ENCODE peak calls at places on chromosomes 11 and 22, in seven cellular contexts. X is heart left ventricle, T is adipocyte, Z is HAP-1, E is PC-3, Y is left lung, K is right lobe of liver. V is an unnamed sample. For H3K4me1, the result is how much of the 10 kb centered on the place peaks cover.

GRCh38 chr22:33476206-33476605 is 418.0 kb upstream of the SYN3 start:
- DNase-seq in X (no peak), E (peak), Z (no peak), Y (no peak), K (no peak), T (no peak), V (no peak)

GRCh38 chr11:132373405-132374141 is 1003.2 kb downstream of the NTM start:
- DNase-seq in Y (no peak), Z (no peak), T (no peak), X (no peak), K (no peak), E (no peak), V (no peak)

GRCh38 chr11:79090191-79090590 is 350.6 kb downstream of the TENM4 start:
- DNase-seq in Y (no peak), X (no peak), T (no peak), K (no peak), Z (no peak), E (peak), V (no peak)

GRCh38 chr11:125210112-125210511 is 45.6 kb downstream of the PKNOX2 start:
- DNase-seq in Y (no peak), T (no peak), E (no peak), X (no peak), K (no peak), Z (no peak), V (no peak)

GRCh38 chr11:104352036-104352435 is 188.1 kb upstream of the PDGFD start:
- DNase-seq in E (peak), Z (no peak), Y (no peak), X (no peak), T (no peak), K (no peak), V (no peak)

GRCh38 chr11:113677648-113678047 is 28.5 kb downstream of the TMPRSS5 start:
- DNase-seq in Z (no peak), Y (no peak), K (no peak), E (no peak), X (no peak), T (no peak), V (no peak)

GRCh38 chr11:3014314-3014938 is 22.3 kb upstream of the NAP1L4 start:
- DNase-seq in T (no peak), X (no peak), E (no peak), Z (no peak), Y (no peak), K (no peak), V (no peak)

GRCh38 chr11:119480375-119481020 is 57.5 kb upstream of the THY1 start:
- DNase-seq in T (no peak), E (no peak), K (peak), X (no peak), Y (no peak), Z (no peak), V (no peak)

GRCh38 chr11:59178401-59178800 is 6.5 kb downstream of the DTX4 start:
- DNase-seq in T (peak), Z (no peak), Y (no peak), K (no peak), X (no peak), E (no peak), V (no peak)

GRCh38 chr11:65946655-65947054 is 1.4 kb downstream of the TSGA10IP start:
- DNase-seq in K (no peak), T (no peak), E (no peak), Y (peak), X (no peak), Z (no peak), V (no peak)

DNA sequence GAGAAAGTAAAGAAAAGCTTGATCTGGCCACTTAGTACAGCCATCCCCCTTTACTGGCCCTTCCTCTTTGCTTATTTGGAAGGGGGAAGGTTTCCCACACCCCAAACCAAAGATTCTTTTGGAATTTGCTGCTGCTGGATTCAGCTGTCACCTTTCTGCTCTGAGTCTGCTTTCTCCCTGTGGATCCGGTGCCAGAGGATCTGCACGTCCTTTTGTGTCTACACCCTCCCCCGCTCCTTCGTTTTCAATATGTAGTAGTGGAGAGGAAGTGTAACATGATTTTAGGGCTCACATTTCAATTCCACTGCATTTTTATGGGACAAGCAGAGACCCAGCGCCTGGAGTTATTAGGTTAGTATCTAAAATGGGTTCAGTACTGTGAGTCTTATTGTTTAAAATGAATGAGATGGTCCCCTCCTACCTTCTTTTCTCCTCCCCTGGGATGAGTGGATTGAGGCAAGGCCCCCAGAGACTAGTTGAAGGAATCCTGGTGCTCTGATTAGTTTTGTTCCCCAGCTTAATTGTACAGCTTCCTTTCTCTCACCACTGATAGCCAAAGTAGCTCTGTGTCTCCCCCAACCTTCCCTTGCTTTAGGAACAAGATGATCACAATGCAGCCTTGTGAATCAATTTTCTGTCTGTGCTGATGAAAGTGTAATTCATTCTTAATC is 30.5 kb upstream of the CABP7 start:
- DNase-seq in Z (no peak), Y (no peak), X (no peak), E (no peak), K (no peak), T (no peak), V (no peak)
- H3K4me1 ChIP-seq in Z (under half), Y (under half), X (under half), E (under half), K (under half), T (under half), V (under half)

GRCh38 chr11:46332568-46333128 is 14.6 kb upstream of the DGKZ start:
- DNase-seq in K (no peak), Z (no peak), X (no peak), Y (no peak), E (no peak), T (peak), V (peak)
- H3K4me1 ChIP-seq in K (under half), Z (under half), X (under half), Y (half or more), E (under half), T (under half), V (under half)

GRCh38 chr11:86811637-86812321 is 11.4 kb downstream of the PRSS23 start:
- DNase-seq in E (peak), X (no peak), Y (no peak), Z (no peak), T (peak), K (no peak), V (no peak)

GRCh38 chr11:86809561-86809960 is 9.2 kb downstream of the PRSS23 start:
- DNase-seq in X (no peak), T (no peak), E (no peak), Y (no peak), K (no peak), Z (no peak), V (no peak)

GRCh38 chr11:86814775-86815174 is 14.4 kb downstream of the PRSS23 start:
- DNase-seq in X (no peak), Y (no peak), Z (no peak), T (no peak), E (peak), K (no peak), V (no peak)

GRCh38 chr11:86812981-86813380 is 12.6 kb downstream of the PRSS23 start:
- DNase-seq in K (no peak), E (no peak), Z (no peak), T (no peak), X (no peak), Y (no peak), V (no peak)

GRCh38 chr11:86812322-86812670 is 12.0 kb downstream of the PRSS23 start:
- DNase-seq in E (no peak), Z (no peak), T (no peak), Y (no peak), X (no peak), K (no peak), V (no peak)
- H3K4me1 ChIP-seq in E (under half), Z (under half), T (under half), Y (under half), X (under half), K (under half), V (under half)

DNA sequence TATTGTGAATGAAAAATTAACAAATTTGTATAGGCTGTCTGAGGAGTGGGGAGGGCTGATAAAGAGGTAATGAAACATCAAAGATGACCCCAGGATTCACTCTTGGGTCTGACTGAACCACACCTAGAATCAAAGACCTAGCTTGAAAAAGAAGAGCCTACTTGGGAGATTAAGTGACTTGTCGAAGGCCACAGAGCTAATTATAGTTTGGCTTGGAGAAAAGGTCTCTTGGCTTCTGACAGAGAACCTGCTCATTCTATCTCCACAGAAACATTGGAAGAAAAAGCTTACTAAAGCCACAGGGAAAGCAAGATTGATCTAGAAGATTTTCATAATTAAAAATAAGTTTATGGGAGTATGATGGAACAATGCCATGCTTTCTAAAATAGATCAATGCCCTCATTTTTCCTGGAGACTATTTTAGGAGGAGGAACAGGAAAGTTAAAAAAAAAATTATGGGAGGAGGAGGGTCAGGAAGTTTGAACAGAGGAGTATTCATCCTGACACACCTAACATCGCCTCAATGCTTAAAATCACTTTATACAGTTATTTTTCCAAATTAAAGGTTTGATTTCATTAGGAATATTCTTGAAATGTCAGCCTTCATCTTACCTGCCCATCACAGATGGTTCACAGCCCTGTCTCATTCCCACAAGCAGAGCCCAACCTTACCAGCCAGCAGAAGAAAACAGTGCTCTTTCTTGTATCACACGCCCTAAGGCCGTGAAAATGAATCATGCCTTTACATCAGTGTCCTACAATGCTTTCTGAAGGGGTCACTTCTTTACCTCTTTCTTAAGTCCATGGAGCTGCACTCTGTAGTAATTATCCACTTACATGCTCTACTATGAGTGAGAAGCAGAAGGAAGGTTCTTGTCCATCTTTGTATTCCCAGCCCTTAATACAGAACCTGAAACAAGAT is 231.1 kb upstream of the MPPED2 start:
- DNase-seq in T (no peak), X (no peak), K (no peak), Y (no peak), E (no peak), Z (no peak), V (no peak)
- H3K4me1 ChIP-seq in T (under half), X (under half), K (under half), Y (under half), E (under half), Z (under half), V (under half)

GRCh38 chr11:64771861-64772260 is 6.5 kb downstream of the SF1 start:
- DNase-seq in T (no peak), Z (no peak), E (no peak), X (no peak), K (no peak), Y (no peak), V (no peak)

GRCh38 chr11:64774144-64774543 is 4.2 kb downstream of the SF1 start:
- DNase-seq in X (no peak), T (no peak), Y (no peak), K (no peak), E (no peak), Z (no peak), V (no peak)

GRCh38 chr11:64770120-64770519 is 8.2 kb downstream of the SF1 start:
- DNase-seq in Y (no peak), T (no peak), Z (no peak), X (no peak), K (no peak), E (no peak), V (no peak)

GRCh38 chr11:64769283-64769682 is 9.1 kb downstream of the SF1 start:
- DNase-seq in T (no peak), X (no peak), Z (no peak), E (no peak), K (no peak), Y (no peak), V (no peak)

DNA sequence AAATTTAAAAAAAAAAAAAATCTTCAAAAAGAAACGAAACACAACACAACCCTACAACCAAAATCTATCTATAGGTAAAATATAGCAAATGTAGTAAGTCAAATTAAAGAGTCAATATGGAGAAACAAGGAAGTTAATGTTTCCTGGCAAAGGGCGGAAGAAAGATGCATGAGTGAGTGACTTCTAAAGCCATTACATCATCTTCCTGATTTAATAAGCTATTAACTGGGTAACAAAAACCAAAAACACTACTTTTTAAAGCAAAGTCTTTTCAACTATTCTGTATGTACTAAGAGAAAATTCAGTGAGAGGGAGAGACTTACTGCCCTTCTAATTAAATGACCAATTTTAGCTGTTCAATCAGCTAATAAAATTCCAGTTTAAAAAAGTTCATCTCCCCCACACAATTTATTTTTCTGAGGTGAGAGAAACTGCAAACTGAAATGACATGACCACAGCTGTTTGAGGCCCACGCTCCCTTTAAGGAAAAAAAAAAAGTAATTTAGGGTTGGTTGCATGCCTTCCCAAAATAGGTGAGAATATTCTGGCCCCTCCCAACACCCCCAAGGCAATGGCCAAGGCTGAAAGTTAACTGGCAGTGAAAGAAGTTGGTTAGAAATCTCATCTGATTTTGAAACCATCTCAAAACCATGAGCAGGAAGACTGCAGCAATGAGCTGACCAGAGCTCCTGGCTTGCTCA is 5.9 kb downstream of the SF1 start:
- DNase-seq in Y (no peak), E (no peak), Z (no peak), T (no peak), X (no peak), K (no peak), V (no peak)
- H3K4me1 ChIP-seq in Y (half or more), E (under half), Z (under half), T (under half), X (half or more), K (under half), V (half or more)

GRCh38 chr11:1935156-1936071 is 11.7 kb upstream of the MRPL23 start:
- DNase-seq in K (peak), X (peak), E (no peak), Z (no peak), Y (peak), T (no peak), V (peak)
- H3K4me1 ChIP-seq in K (under half), X (under half), E (under half), Z (under half), Y (under half), T (under half), V (under half)

DNA sequence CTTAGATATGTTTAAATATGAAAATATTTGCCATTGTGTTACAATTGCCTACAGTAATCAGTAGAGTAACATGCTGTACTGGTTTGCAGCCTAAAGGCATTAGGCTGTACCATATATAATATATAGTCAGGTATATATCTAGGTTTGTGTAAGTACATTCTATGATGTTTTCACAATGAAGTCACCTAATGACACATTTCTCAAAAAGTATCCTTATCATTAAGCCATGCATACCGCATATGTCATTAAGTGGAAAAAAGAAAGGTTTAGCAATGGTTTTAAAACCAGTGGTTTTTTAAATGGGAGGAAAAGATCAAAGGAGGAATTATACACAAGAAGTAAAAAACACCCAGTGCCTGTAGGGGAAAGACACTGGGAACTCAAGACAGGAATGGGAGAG is 122.7 kb downstream of the RBFOX2 start:
- DNase-seq in E (no peak), Z (no peak), X (no peak), Y (no peak), T (no peak), K (no peak), V (no peak)
- H3K4me1 ChIP-seq in E (under half), Z (under half), X (half or more), Y (under half), T (under half), K (under half), V (under half)

DNA sequence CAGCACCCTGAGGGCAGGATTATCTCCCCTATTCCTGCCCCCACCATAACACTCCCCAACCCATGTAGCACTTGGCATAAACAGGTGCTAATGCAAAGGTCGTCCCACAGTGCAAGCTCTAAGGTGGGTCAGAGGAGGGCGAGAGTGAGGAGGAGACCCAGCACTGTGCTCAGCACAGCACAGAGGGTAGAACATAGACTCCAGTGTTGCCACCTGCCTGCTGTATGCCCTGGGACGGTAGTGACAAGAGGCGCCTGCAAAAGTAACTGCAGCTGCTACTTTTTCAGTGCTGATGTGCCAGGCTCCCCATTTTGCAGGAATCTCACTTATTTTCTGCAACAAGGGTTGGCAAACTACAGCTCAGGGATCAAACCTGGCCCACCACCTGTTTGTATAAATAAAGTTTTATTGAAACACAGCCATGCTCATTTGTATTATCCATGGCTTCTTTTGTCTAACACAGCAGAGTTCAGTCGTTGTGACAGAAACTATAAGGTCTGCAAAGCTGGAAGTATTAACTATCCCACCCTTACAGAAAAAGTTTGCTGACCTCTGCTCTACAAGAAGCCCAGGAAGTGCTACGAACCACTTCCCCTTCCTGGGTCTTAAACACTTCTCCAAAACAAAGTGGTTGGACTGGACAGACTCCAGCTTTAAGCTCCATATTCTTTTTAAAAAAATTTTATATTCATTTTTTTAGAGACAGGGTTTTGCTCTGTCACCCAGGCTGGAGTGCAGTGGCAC is 16.9 kb upstream of the CDC42BPG start:
- DNase-seq in X (no peak), T (no peak), K (no peak), Y (no peak), Z (no peak), E (no peak), V (no peak)
- H3K4me1 ChIP-seq in X (half or more), T (under half), K (under half), Y (half or more), Z (under half), E (half or more), V (half or more)